ENCODE peak calls at places on chromosomes 1 and 21, in five cellular contexts. S is gastrocnemius medialis; Y is stimulated activated CD4-positive, alpha-beta T cell treated with anti-CD3 and anti-CD28 coated beads, Interleukin-4, amount 100 ng/mL, for 4 hours; I is kidney glomerular epithelial cell; W is NCI-H510A treated with DMSO at 0.1 percent for 48 hours. M is an unnamed sample.
A peak's percentile ranks its signal among the peaks of the same experiment; 100 is the strongest.

GRCh38 chr1:21864730-21865129 is 52.7 kb downstream of the LDLRAD2 start:
- DNase-seq in Y (no peak), S (no peak), W (no peak), I (no peak), M (no peak)

GRCh38 chr1:115783311-115783710 is 14.8 kb upstream of the CASQ2 start:
- DNase-seq in S (no peak), W (no peak), Y (no peak), I (no peak), M (no peak)

GRCh38 chr1:39116868-39117728 is 87.4 kb upstream of the MACF1 start:
- DNase-seq in I (no peak), W (no peak), Y (no peak), S (no peak), M (no peak)

GRCh38 chr1:230140221-230141001 is 73.4 kb downstream of the GALNT2 start:
- DNase-seq in S (no peak), I (peak; percentile 58), Y (no peak), W (peak; percentile 21), M (peak; percentile 31)

GRCh38 chr1:40914927-40915569 is 52.9 kb upstream of the CITED4 start:
- DNase-seq in S (no peak), W (no peak), I (no peak), Y (no peak), M (no peak)

GRCh38 chr1:168529533-168529932 is 14.3 kb downstream of the XCL2 start:
- DNase-seq in I (no peak), Y (no peak), W (no peak), S (no peak), M (no peak)

GRCh38 chr1:52520149-52520548 is 32.7 kb downstream of the TUT4 start:
- DNase-seq in I (peak; percentile 9), S (no peak), Y (no peak), W (no peak), M (no peak)

GRCh38 chr1:9716404-9717192 is 65.1 kb downstream of the PIK3CD start:
- DNase-seq in I (no peak), Y (no peak), S (no peak), W (no peak), M (no peak)

GRCh38 chr1:109759513-109760334 is 4.0 kb downstream of the EPS8L3 start:
- DNase-seq in S (no peak), W (no peak), I (no peak), Y (no peak), M (no peak)

GRCh38 chr1:111542187-111542586 is 38.8 kb upstream of the ADORA3 start:
- DNase-seq in S (no peak), W (no peak), I (no peak), Y (no peak), M (no peak)

GRCh38 chr1:54580856-54581550 is 33.0 kb downstream of the ACOT11 start:
- DNase-seq in W (no peak), S (no peak), I (no peak), Y (no peak), M (no peak)

GRCh38 chr21:31347435-31348032 is 3.5 kb upstream of the TIAM1 start:
- DNase-seq in I (peak; percentile 31), S (no peak), W (peak; percentile 44), Y (no peak), M (peak; percentile 49)

GRCh38 chr1:178188306-178188705 is 94.4 kb downstream of the RASAL2 start:
- DNase-seq in Y (no peak), S (no peak), I (no peak), W (no peak), M (no peak)

GRCh38 chr1:232369451-232369850 is 260.5 kb downstream of the SIPA1L2 start:
- DNase-seq in I (no peak), S (no peak), W (no peak), Y (no peak), M (no peak)

GRCh38 chr1:193705473-193706074 is 519.2 kb upstream of the B3GALT2 start:
- DNase-seq in I (no peak), S (no peak), W (no peak), Y (no peak), M (no peak)

GRCh38 chr1:175317309-175317708 is 124.7 kb upstream of the KIAA0040 start:
- DNase-seq in I (no peak), W (no peak), S (no peak), Y (no peak), M (no peak)

GRCh38 chr1:2955652-2956051 is 65.6 kb upstream of the ACTRT2 start:
- DNase-seq in S (no peak), Y (no peak), I (no peak), W (no peak), M (no peak)

GRCh38 chr21:31335957-31336738 is 7.9 kb downstream of the TIAM1 start:
- DNase-seq in W (no peak), S (peak; percentile 30), Y (peak; percentile 56), I (peak; percentile 65), M (no peak)

GRCh38 chr1:205150651-205151428 is 29.1 kb upstream of the RBBP5 start:
- DNase-seq in W (no peak), S (no peak), I (no peak), Y (no peak), M (no peak)

GRCh38 chr1:203058674-203058931 is 27.2 kb downstream of the MYOG start:
- DNase-seq in Y (no peak), W (no peak), S (no peak), I (no peak), M (no peak)

GRCh38 chr1:161098161-161099068 is at the start of gene KLHDC9:
- DNase-seq in W (peak; percentile 81), Y (peak; percentile 42), S (peak; percentile 68), I (peak; percentile 68), M (peak; percentile 93)

GRCh38 chr1:58502519-58502918 is 44.0 kb downstream of the OMA1 start:
- DNase-seq in Y (no peak), I (no peak), S (no peak), W (no peak), M (no peak)

GRCh38 chr1:230548997-230549396 is 93.3 kb upstream of the COG2 start:
- DNase-seq in Y (no peak), W (peak; percentile 43), S (no peak), I (no peak), M (peak; percentile 79)

GRCh38 chr1:6497215-6497866 is 5.9 kb upstream of the PLEKHG5 start:
- DNase-seq in I (no peak), S (no peak), W (peak; percentile 80), Y (peak; percentile 32), M (peak; percentile 29)

GRCh38 chr1:183896466-183897026 is 91.6 kb downstream of the RGL1 start:
- DNase-seq in W (no peak), Y (no peak), I (no peak), S (no peak), M (no peak)

M was measured in NCI-H345.